ENCODE peak calls at places on chromosomes 5 and 9, in four cellular contexts. M is fibroblast of lung, X is kidney, T is neuronal stem cell. E is an unnamed sample. For H3K4me1, the result is how much of the 10 kb centered on the place peaks cover.

GRCh38 chr5:177367323-177367848 is 9.7 kb downstream of the RGS14 start:
- DNase-seq in M (no peak), X (no peak), T (no peak), E (no peak)

GRCh38 chr5:54637654-54638053 is 120.1 kb downstream of the SNX18 start:
- DNase-seq in M (peak), X (peak), T (no peak), E (no peak)

GRCh38 chr5:59759600-59760357 is 133.7 kb downstream of the PDE4D start:
- DNase-seq in M (peak), X (no peak), T (no peak), E (peak)

GRCh38 chr9:137454145-137454505 is 5.0 kb downstream of the NSMF start:
- DNase-seq in M (no peak), X (peak), T (peak), E (no peak)

GRCh38 chr5:429453-430188 is 13.4 kb upstream of the EXOC3 start:
- DNase-seq in M (peak), X (peak), T (no peak), E (no peak)

GRCh38 chr5:138985256-138985655 is 110.1 kb upstream of the LRRTM2 start:
- DNase-seq in M (no peak), X (no peak), T (no peak), E (peak)

GRCh38 chr9:34988218-34989055 is 1.1 kb upstream of the DNAJB5 start:
- DNase-seq in M (peak), X (peak), T (no peak), E (no peak)

GRCh38 chr9:96169488-96169887 is 132.5 kb downstream of the HSD17B3 start:
- DNase-seq in M (peak), X (peak), T (peak), E (peak)

GRCh38 chr9:87850405-87850804 is 32.3 kb upstream of the SPATA31E1 start:
- DNase-seq in M (peak), X (no peak), T (no peak), E (peak)

GRCh38 chr5:154406231-154406630 is 39.6 kb upstream of the SAP30L start:
- DNase-seq in M (no peak), X (no peak), T (no peak), E (peak)

GRCh38 chr9:124309665-124310064 is 51.9 kb downstream of the NEK6 start:
- DNase-seq in M (peak), X (no peak), T (no peak), E (peak)

GRCh38 chr9:102479191-102479590 is 515.9 kb upstream of the CYLC2 start:
- DNase-seq in M (no peak), X (no peak), T (no peak), E (peak)

GRCh38 chr5:176500511-176500910 is 36.7 kb downstream of the RNF44 start:
- DNase-seq in M (no peak), X (no peak), T (no peak), E (no peak)

GRCh38 chr5:133247881-133248642 is 196.2 kb downstream of the HSPA4 start:
- DNase-seq in M (peak), X (no peak), T (peak), E (no peak)

GRCh38 chr5:134026521-134027202 is 21.9 kb upstream of the VDAC1 start:
- DNase-seq in M (peak), X (no peak), T (peak), E (peak)

GRCh38 chr5:127229185-127229889 is 61.3 kb upstream of the MEGF10 start:
- DNase-seq in M (peak), X (peak), T (peak), E (peak)

GRCh38 chr5:56327810-56328209 is 94.7 kb upstream of the ANKRD55 start:
- DNase-seq in M (no peak), X (no peak), T (no peak), E (no peak)

GRCh38 chr5:170057311-170057710 is 48.4 kb upstream of the FOXI1 start:
- DNase-seq in M (no peak), X (no peak), T (no peak), E (no peak)

GRCh38 chr5:38329132-38329715 is 70.9 kb downstream of the EGFLAM start:
- DNase-seq in M (peak), X (no peak), T (no peak), E (peak)

GRCh38 chr5:128695791-128696520 is 157.9 kb upstream of the FBN2 start:
- DNase-seq in M (no peak), X (no peak), T (no peak), E (peak)

GRCh38 chr9:94806307-94806893 is 79.9 kb downstream of the AOPEP start:
- DNase-seq in M (no peak), X (no peak), T (no peak), E (peak)

GRCh38 chr9:70111042-70111602 is 67.5 kb downstream of the MAMDC2 start:
- DNase-seq in M (peak), X (no peak), T (peak), E (peak)

GRCh38 chr5:72328172-72328571 is 8.0 kb downstream of the PTCD2 start:
- DNase-seq in M (peak), X (no peak), T (no peak), E (peak)

GRCh38 chr9:113309204-113309813 is 6.1 kb upstream of the RNF183 start:
- DNase-seq in M (peak), X (no peak), T (no peak), E (peak)

GRCh38 chr9:7640205-7640604 is 159.4 kb downstream of the DMAC1 start:
- DNase-seq in M (peak), X (no peak), T (no peak), E (no peak)

GRCh38 chr5:1511651-1512540 is 11.9 kb downstream of the LPCAT1 start:
- DNase-seq in M (peak), X (peak), T (no peak), E (peak)

GRCh38 chr9:129351642-129352151 is 173.6 kb upstream of the IER5L start:
- DNase-seq in M (peak), X (peak), T (no peak), E (no peak)
- H3K4me1 ChIP-seq in M (under half), X (under half), T (under half), E (under half)

GRCh38 chr5:32840606-32841005 is 129.5 kb downstream of the NPR3 start:
- DNase-seq in M (peak), X (no peak), T (no peak), E (no peak)

GRCh38 chr5:32833621-32834102 is 122.5 kb downstream of the NPR3 start:
- DNase-seq in M (no peak), X (no peak), T (no peak), E (no peak)

GRCh38 chr5:32837211-32837610 is 126.1 kb downstream of the NPR3 start:
- DNase-seq in M (no peak), X (no peak), T (no peak), E (peak)

GRCh38 chr5:32833127-32833526 is 122.0 kb downstream of the NPR3 start:
- DNase-seq in M (no peak), X (no peak), T (no peak), E (no peak)

DNA sequence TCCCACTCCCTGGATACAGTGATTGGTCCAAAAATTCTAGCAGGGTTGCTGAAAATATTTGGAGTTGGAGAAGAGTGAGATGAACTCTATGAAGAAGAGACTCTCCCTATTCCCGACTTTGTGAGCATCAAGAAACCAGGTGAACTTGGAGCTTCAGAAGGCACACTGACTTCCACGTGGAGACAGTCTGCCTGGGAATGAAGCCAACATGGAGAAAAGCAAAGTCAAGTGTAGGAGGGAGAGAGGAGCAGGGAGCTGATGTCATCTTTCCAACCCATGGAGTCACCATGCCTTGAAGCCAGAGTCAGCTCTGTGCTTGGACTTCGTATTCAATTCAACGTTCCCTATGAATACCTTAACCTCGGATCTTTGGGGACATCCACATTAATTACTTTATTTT is 125.1 kb downstream of the NPR3 start:
- DNase-seq in M (no peak), X (no peak), T (no peak), E (no peak)
- H3K9ac ChIP-seq in M (no peak), X (no peak), T (no peak), E (no peak)

GRCh38 chr5:81750308-81751008 is 439 bp downstream of the SSBP2 start:
- DNase-seq in M (no peak), X (no peak), T (no peak), E (no peak)
- H3K4me1 ChIP-seq in M (under half), X (under half), T (under half), E (under half)

GRCh38 chr9:132768932-132769894 is 98.9 kb downstream of the GTF3C4 start:
- DNase-seq in M (peak), X (no peak), T (peak), E (peak)
- H3K9ac ChIP-seq in M (peak), X (peak), T (no peak), E (peak)

DNA sequence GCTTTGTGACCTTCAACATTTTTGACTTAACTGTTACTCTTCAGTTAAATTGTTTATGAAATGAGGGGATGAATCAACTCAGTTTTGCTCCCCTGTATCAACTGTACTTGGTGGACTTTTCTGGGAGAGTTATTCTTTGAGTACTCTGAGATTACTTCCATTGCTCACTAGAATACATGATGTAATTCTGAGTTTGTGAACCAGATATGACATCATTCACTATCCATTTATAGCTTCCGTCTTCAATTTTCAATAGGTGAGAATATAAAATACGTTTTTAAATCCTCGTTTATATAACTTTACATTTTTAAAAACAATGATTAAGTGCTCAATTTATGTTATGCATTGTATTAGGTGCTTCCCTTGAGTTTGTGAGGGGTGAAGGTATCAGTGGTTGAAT is 71.0 kb downstream of the XRCC4 start:
- DNase-seq in M (no peak), X (no peak), T (no peak), E (no peak)
- H3K4me1 ChIP-seq in M (under half), X (under half), T (under half), E (under half)

DNA sequence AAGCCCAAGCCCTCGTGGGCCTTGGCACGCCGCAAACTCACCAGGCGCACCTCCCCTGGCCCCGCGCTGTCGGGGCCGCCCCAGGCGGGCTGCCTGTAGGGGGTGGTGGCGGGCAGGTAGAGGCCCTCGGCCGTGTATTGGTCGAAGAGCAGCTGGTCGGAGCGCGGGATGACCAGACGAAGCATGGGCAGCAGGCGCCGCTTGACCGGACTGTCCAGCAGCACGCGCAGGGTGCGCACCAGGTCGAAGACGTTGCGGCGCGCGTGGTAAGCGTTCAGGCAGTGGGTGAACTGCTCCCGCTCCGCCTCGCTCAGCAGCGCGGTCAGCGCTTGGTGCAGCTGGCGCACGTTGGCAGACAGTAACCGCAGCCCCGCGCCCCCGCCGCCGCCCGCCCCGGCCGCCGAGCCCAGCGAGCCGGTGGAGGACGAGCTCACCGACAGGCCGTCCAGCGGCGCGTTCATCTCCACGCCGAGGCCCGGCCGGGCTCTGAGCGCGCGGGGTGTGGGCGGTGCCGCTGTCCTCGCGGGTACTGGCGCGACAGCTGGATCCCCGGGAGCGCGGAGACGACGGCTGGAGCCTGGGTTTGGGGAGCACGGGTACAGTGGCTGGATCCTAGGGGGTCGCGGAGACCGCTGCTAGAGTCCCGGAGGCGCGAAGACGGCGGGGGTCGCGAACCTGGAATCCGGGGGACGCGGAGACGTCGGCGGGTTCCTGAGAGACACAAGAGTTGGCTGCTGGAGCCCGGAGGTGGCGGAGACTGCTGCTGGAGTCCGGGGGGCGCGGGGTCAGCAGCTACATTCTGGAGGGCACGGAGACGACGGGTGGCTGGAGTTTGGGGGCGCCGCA is 709 bp downstream of the WHRN start:
- DNase-seq in M (peak), X (peak), T (peak), E (peak)
- H3K9ac ChIP-seq in M (peak), X (no peak), T (peak), E (peak)

GRCh38 chr9:93456022-93456421 is 2.6 kb upstream of the FAM120AOS start:
- DNase-seq in M (no peak), X (no peak), T (no peak), E (no peak)
- H3K4me1 ChIP-seq in M (under half), X (under half), T (under half), E (under half)

DNA sequence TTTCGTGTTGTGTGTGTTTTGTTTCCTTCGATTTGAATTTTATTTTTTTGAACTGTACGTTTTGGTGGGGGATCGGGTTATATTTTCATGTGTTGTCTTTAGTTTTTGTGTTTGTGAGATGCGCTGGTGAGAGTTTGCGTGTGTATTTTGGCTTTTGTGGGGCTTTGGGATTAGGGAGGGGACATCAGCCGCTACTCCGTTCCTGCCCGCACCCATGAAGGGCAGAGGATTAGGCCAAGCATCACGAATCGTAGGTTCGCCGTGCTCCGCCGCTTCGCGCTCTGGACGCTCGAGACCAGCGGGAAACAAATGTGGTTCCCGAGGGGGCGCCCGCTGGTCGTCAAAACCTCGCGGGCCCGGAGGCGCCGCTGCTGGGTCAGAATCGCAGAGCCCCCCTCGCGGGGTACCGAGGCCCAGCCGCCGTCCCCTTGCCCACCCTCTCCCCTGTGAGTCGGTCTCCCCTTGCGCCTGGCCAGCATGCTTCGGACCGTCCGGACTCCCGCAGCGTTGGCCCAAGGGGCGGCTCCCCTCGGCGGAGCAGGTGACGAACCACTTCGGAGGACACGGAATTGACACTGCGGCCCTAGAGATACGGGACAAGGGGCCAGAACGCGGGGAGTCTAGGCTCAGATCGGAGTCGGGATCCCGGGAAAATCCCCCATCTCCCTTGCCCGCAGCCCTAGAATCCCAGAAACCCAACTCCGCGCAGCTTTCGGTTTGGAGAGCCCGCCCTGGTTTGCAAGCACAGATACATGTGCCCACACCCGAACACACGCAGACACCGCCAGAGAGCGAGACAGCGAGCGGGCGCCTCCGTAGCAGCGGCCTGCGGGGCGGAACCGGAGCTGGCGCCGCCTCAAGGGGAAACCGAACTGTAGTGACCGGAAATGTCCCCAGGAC is 2.4 kb upstream of the PAX5 start:
- DNase-seq in M (peak), X (peak), T (no peak), E (peak)
- H3K9ac ChIP-seq in M (no peak), X (no peak), T (peak), E (peak)